ENCODE peak calls at places on chromosomes 11 and 22, in eight cellular contexts. R is nephron progenitor cell, Q is OCI-LY7, Z is astrocyte of the spinal cord, G is HCT116, S is tibial artery, L is right lobe of liver, D is progenitor cell of endocrine pancreas. C is an unnamed sample.

GRCh38 chr22:24776525-24776924 is 2.0 kb upstream of the PIWIL3 start:
- DNase-seq in G (no peak), L (no peak), S (no peak), D (no peak), Z (no peak), R (no peak), Q (no peak), C (no peak)

GRCh38 chr11:81449588-81450155 is 1284.0 kb downstream of the FAM181B start:
- DNase-seq in R (no peak), L (no peak), Q (no peak), G (no peak), S (no peak), D (no peak), Z (no peak), C (no peak)

GRCh38 chr11:103594283-103594682 is 442.2 kb upstream of the DDI1 start:
- DNase-seq in S (no peak), G (no peak), L (no peak), Z (no peak), Q (no peak), R (no peak), D (no peak), C (no peak)

GRCh38 chr11:109000531-109000930 is 335.7 kb downstream of the DDX10 start:
- DNase-seq in R (no peak), Q (no peak), Z (no peak), S (no peak), G (no peak), L (no peak), D (no peak), C (no peak)

GRCh38 chr11:60699282-60699681 is at the start of gene MS4A8:
- DNase-seq in Z (no peak), G (no peak), D (no peak), R (no peak), L (no peak), Q (no peak), S (no peak), C (no peak)

GRCh38 chr11:94938399-94939055 is 34.8 kb downstream of the CWC15 start:
- DNase-seq in G (no peak), Q (no peak), S (peak), D (no peak), Z (peak), R (no peak), L (peak), C (peak)

GRCh38 chr11:118849825-118850224 is 33.9 kb upstream of the CXCR5 start:
- DNase-seq in Q (no peak), S (no peak), L (no peak), R (no peak), Z (no peak), G (no peak), D (no peak), C (no peak)

GRCh38 chr11:111938687-111939160 is 1.6 kb downstream of the DIXDC1 start:
- DNase-seq in S (no peak), Q (peak), D (no peak), R (peak), G (no peak), Z (peak), L (no peak), C (peak)

GRCh38 chr11:45580399-45580798 is 85.0 kb downstream of the CHST1 start:
- DNase-seq in Z (peak), S (no peak), D (peak), G (no peak), L (no peak), R (peak), Q (no peak), C (no peak)

GRCh38 chr11:119335655-119336543 is 1.6 kb downstream of the RNF26 start:
- DNase-seq in L (peak), R (no peak), D (no peak), G (no peak), Z (no peak), Q (no peak), S (no peak), C (no peak)

GRCh38 chr11:131354251-131354701 is 16.1 kb upstream of the NTM start:
- DNase-seq in D (no peak), G (no peak), L (no peak), Z (peak), R (no peak), Q (no peak), S (no peak), C (no peak)

DNA sequence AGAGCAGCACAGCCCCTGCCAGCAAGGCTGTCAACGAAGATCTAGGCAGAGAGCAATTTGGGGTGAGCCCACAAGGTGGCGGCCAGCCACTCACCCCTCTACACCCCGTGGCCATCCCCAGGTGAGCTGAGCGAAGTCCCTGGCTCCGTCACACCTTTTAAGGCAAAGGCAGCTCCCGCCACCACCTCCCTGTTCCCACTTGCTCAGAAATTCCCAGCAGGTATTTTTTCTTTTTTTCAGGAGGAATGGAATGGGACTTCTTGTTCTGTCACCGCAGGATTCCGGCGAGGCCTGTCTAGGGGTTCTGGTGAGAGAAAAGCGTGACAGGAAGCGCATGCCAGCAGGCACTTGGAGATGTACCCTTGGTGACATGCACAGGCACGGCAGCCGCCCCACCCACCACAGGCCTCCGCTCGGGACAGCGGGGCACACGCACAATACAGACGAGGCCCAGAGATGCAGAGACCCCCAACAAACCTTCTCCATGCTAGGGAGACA is 10.0 kb downstream of the RPL3 start:
- DNase-seq in G (no peak), Z (no peak), S (no peak), R (no peak), Q (peak), D (no peak), L (peak), C (peak)
- TF ChIP-seq CTCF in G (peak), Z (peak), S (no peak), R (no peak), Q (peak), D (peak), L (no peak), C (peak)

DNA sequence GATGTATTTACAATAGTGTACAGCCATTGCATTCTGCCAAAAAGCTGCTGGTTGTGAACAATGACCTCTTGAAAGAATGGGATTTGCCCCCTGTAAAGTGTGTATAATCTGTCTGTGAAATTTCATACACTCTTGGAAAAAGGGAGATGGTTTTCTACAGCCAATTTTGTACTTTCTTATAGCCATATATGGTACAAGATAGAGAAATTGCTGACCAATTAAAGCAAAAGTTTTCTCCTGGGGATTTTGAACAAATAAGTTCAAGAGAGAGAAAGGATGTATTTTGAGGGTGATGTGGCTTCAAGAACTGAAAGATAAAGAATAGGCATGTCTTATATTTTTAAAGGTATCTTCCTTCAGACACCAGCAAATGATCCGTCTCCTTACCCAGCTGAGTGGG is 211.0 kb downstream of the NAV2 start:
- DNase-seq in Z (no peak), Q (no peak), L (no peak), D (no peak), S (no peak), G (no peak), R (no peak), C (no peak)
- TF ChIP-seq CTCF in Z (no peak), Q (no peak), L (no peak), D (no peak), S (no peak), G (no peak), R (no peak), C (no peak)

GRCh38 chr11:107359701-107360100 is 97.9 kb downstream of the CWF19L2 start:
- DNase-seq in L (no peak), Q (no peak), R (no peak), Z (no peak), G (no peak), S (no peak), D (no peak), C (peak)
- TF ChIP-seq CTCF in L (no peak), Q (no peak), R (no peak), Z (no peak), G (no peak), S (no peak), D (no peak), C (no peak)

DNA sequence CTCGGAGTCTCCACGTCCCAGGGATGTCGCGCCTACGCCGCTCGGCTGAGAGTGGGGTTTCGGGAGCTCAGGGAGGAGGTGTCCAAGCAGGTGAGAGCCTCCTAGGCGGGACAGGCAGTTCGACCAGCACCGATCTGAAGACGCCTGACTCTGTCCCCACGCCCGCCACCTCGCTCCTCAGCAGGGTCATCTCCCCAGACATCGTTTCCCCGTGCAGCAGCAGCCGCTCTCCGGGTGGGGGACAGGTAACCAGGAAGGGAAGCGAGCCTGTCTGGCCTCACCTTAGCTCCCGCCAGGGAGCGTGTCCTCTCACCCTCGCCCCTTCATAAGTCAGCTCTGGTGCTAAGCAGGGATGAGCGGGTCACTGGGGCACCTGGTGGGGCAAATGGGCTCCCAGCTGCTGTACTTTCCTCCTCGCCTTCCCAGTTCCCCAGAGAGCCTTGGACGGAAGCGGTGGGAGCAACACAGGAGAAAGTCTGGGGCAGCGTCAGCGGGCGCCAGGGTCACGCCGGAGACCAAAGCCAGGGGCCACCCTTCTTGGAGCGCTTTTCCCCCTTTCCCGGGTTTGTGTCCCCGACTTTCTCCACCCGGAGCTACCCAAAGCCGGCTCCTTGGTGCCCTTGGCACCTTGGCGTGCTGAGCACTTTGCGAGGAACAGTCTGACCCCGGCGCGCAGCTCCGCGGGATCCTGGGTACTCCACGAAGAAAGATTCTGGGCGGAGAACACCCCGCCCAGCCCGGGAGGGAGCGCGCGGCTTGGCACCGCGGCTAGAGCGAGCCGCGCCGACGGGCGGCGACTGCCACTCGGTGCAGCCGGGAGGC is 1.6 kb downstream of the SPON1 start:
- DNase-seq in G (no peak), L (peak), Z (no peak), R (peak), S (no peak), Q (no peak), D (peak), C (no peak)
- TF ChIP-seq CTCF in G (no peak), L (no peak), Z (no peak), R (no peak), S (no peak), Q (no peak), D (no peak), C (no peak)

DNA sequence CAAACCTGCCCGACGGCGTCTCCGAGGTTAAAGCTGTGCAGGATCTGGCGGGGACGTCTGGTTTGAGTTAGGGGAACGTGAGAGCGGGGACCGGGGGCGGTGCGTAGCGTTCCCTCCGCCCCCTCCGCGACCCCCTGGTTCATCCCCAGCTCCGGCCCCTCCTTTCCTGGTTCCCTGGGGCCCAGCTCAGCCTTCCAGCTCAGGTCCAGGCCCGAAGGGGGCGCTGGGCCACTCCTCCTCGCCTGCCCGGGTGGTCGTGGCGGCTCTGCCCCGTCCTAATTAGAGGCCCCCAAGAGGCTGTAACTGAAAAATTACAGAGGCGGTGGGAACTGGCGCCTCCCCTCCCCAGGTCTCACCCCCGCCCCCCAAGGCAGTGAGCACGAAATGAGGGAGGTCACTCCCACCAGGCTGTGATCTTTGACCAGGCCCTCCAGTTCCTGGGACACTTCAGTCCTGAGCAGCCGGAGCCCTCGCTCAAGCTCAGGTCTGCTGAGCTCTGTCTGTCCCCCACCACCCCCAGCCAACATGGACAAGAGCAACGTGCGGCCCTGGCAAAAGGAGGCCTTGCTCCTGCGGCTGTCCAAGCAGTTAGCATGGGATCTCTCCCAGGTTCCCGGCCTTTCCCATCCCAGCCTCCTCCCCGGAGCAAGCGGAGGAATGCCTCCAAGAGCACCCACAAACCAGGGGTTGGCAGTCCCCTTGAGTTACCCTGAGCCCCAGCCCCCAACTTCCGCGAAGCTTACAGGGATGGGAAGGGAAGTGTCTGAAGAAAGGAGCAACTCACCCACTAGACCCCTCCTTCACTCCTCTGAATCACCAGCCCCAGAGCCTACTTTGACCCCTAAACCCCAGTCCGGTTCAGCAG is 3.3 kb downstream of the CD248 start:
- DNase-seq in L (no peak), R (peak), Z (no peak), G (no peak), Q (no peak), S (no peak), D (no peak), C (no peak)
- TF ChIP-seq CTCF in L (no peak), R (peak), Z (peak), G (peak), Q (peak), S (no peak), D (peak), C (peak)

GRCh38 chr11:76456571-76456970 is 11.8 kb downstream of the EMSY start:
- DNase-seq in Q (no peak), D (no peak), Z (no peak), S (no peak), R (no peak), G (no peak), L (no peak), C (no peak)

GRCh38 chr11:76462317-76462716 is 17.5 kb downstream of the EMSY start:
- DNase-seq in D (no peak), S (no peak), Z (no peak), L (no peak), R (no peak), G (no peak), Q (no peak), C (no peak)

GRCh38 chr11:76459846-76460245 is 15.0 kb downstream of the EMSY start:
- DNase-seq in Q (no peak), R (no peak), G (no peak), S (no peak), L (no peak), D (no peak), Z (no peak), C (no peak)

GRCh38 chr11:76455931-76456330 is 11.1 kb downstream of the EMSY start:
- DNase-seq in G (no peak), Q (no peak), L (no peak), R (no peak), D (no peak), S (no peak), Z (no peak), C (no peak)

GRCh38 chr11:76459299-76459698 is 14.5 kb downstream of the EMSY start:
- DNase-seq in S (no peak), G (peak), Q (no peak), L (no peak), Z (no peak), R (no peak), D (no peak), C (no peak)
- TF ChIP-seq CTCF in S (peak), G (peak), Q (peak), L (peak), Z (peak), R (peak), D (peak), C (peak)